ENCODE peak calls at places on chromosomes 1 and 21, in four cellular contexts. One of them, this sample, is unnamed.
A peak's percentile ranks its signal among the peaks of the same experiment; 100 is the strongest.

GRCh38 chr1:6162773-6163172 is 17.3 kb downstream of the CHD5 start:
- DNase-seq in Panc1: no peak
- DNase-seq in HCT116: no peak
- DNase-seq in HepG2: no peak
- DNase-seq in this sample: no peak

GRCh38 chr1:19034721-19035120 is 78.2 kb upstream of the IFFO2 start:
- DNase-seq in Panc1: no peak
- DNase-seq in HCT116: no peak
- DNase-seq in HepG2: no peak
- DNase-seq in this sample: no peak

GRCh38 chr1:169858467-169858866 is 35.2 kb downstream of the SCYL3 start:
- DNase-seq in Panc1: peak; percentile 63
- DNase-seq in HCT116: no peak
- DNase-seq in HepG2: no peak
- DNase-seq in this sample: no peak

GRCh38 chr1:165914136-165914798 is 86.9 kb downstream of the UCK2 start:
- DNase-seq in Panc1: peak; percentile 67
- DNase-seq in HCT116: peak; percentile 54
- DNase-seq in HepG2: peak; percentile 67
- DNase-seq in this sample: peak; percentile 78

GRCh38 chr1:40281852-40282251 is 23.8 kb downstream of the ZMPSTE24 start:
- DNase-seq in Panc1: no peak
- DNase-seq in HCT116: no peak
- DNase-seq in HepG2: peak; percentile 16
- DNase-seq in this sample: no peak

GRCh38 chr1:201633811-201634210 is 94.9 kb downstream of the NAV1 start:
- DNase-seq in Panc1: no peak
- DNase-seq in HCT116: no peak
- DNase-seq in HepG2: no peak
- DNase-seq in this sample: no peak

GRCh38 chr1:75502776-75503175 is 108.1 kb downstream of the SLC44A5 start:
- DNase-seq in Panc1: no peak
- DNase-seq in HCT116: no peak
- DNase-seq in HepG2: no peak
- DNase-seq in this sample: peak; percentile 19

GRCh38 chr1:240399381-240399780 is 212.6 kb downstream of the GREM2 start:
- DNase-seq in Panc1: no peak
- DNase-seq in HCT116: no peak
- DNase-seq in HepG2: no peak
- DNase-seq in this sample: peak; percentile 11

GRCh38 chr1:156435551-156436318 is 64.8 kb downstream of the MEF2D start:
- DNase-seq in Panc1: no peak
- DNase-seq in HCT116: no peak
- DNase-seq in HepG2: no peak
- DNase-seq in this sample: no peak

GRCh38 chr21:14554948-14555347 is 8.8 kb upstream of the SAMSN1 start:
- DNase-seq in Panc1: no peak
- DNase-seq in HCT116: no peak
- DNase-seq in HepG2: no peak
- DNase-seq in this sample: no peak

GRCh38 chr1:201349091-201349490 is 28.4 kb downstream of the TNNT2 start:
- DNase-seq in Panc1: no peak
- DNase-seq in HCT116: no peak
- DNase-seq in HepG2: no peak
- DNase-seq in this sample: no peak

GRCh38 chr1:111904478-111905218 is 84.8 kb downstream of the KCND3 start:
- DNase-seq in Panc1: no peak
- DNase-seq in HCT116: no peak
- DNase-seq in HepG2: no peak
- DNase-seq in this sample: no peak

GRCh38 chr1:20792177-20792576 is 5.1 kb upstream of the HP1BP3 start:
- DNase-seq in Panc1: no peak
- DNase-seq in HCT116: no peak
- DNase-seq in HepG2: no peak
- DNase-seq in this sample: no peak

GRCh38 chr1:46248122-46248920 is 758 bp downstream of the RAD54L start:
- DNase-seq in Panc1: no peak
- DNase-seq in HCT116: peak; percentile 48
- DNase-seq in HepG2: peak; percentile 62
- DNase-seq in this sample: peak; percentile 88

GRCh38 chr1:239786464-239786863 is 305.2 kb upstream of the FMN2 start:
- DNase-seq in Panc1: no peak
- DNase-seq in HCT116: no peak
- DNase-seq in HepG2: no peak
- DNase-seq in this sample: no peak

GRCh38 chr21:32795376-32795775 is 23.8 kb upstream of the PAXBP1 start:
- DNase-seq in Panc1: no peak
- DNase-seq in HCT116: no peak
- DNase-seq in HepG2: no peak
- DNase-seq in this sample: no peak

GRCh38 chr1:48677306-48678287 is 99.1 kb downstream of the BEND5 start:
- DNase-seq in Panc1: no peak
- DNase-seq in HCT116: peak; percentile 37
- DNase-seq in HepG2: peak; percentile 56
- DNase-seq in this sample: peak; percentile 42

GRCh38 chr1:204128964-204129896 is 22.6 kb downstream of the ETNK2 start:
- DNase-seq in Panc1: no peak
- DNase-seq in HCT116: no peak
- DNase-seq in HepG2: no peak
- DNase-seq in this sample: peak; percentile 96

GRCh38 chr1:8343464-8344001 is 25.6 kb downstream of the SLC45A1 start:
- DNase-seq in Panc1: peak; percentile 81
- DNase-seq in HCT116: peak; percentile 46
- DNase-seq in HepG2: peak; percentile 67
- DNase-seq in this sample: no peak

GRCh38 chr1:27856561-27857343 is 15.6 kb upstream of the THEMIS2 start:
- DNase-seq in Panc1: no peak
- DNase-seq in HCT116: no peak
- DNase-seq in HepG2: no peak
- DNase-seq in this sample: no peak

GRCh38 chr1:69510026-69510425 is 57.7 kb upstream of the LRRC7 start:
- DNase-seq in Panc1: no peak
- DNase-seq in HCT116: no peak
- DNase-seq in HepG2: no peak
- DNase-seq in this sample: no peak

GRCh38 chr1:110627763-110628162 is 21.6 kb upstream of the KCNA2 start:
- DNase-seq in Panc1: no peak
- DNase-seq in HCT116: no peak
- DNase-seq in HepG2: no peak
- DNase-seq in this sample: no peak

GRCh38 chr1:167689569-167689925 is 32.2 kb upstream of the MPZL1 start:
- DNase-seq in Panc1: no peak
- DNase-seq in HCT116: no peak
- DNase-seq in HepG2: peak; percentile 20
- DNase-seq in this sample: no peak

GRCh38 chr1:71015745-71016144 is 31.9 kb downstream of the PTGER3 start:
- DNase-seq in Panc1: no peak
- DNase-seq in HCT116: no peak
- DNase-seq in HepG2: no peak
- DNase-seq in this sample: no peak

GRCh38 chr1:156359973-156360372 is 9.0 kb upstream of the RHBG start:
- DNase-seq in Panc1: no peak
- DNase-seq in HCT116: no peak
- DNase-seq in HepG2: no peak
- DNase-seq in this sample: no peak

GRCh38 chr1:47684964-47685762 is 247.3 kb downstream of the FOXD2 start:
- DNase-seq in Panc1: no peak
- DNase-seq in HCT116: no peak
- DNase-seq in HepG2: no peak
- DNase-seq in this sample: no peak

GRCh38 chr21:29849735-29850176 is 90.0 kb downstream of the GRIK1 start:
- DNase-seq in Panc1: peak; percentile 30
- DNase-seq in HCT116: no peak
- DNase-seq in HepG2: peak; percentile 30
- DNase-seq in this sample: peak; percentile 88

GRCh38 chr1:159936284-159936904 is 9.0 kb downstream of the IGSF9 start:
- DNase-seq in Panc1: peak; percentile 60
- DNase-seq in HCT116: no peak
- DNase-seq in HepG2: peak; percentile 30
- DNase-seq in this sample: peak; percentile 81

GRCh38 chr1:75668813-75669212 is 55.7 kb upstream of the ACADM start:
- DNase-seq in Panc1: no peak
- DNase-seq in HCT116: no peak
- DNase-seq in HepG2: no peak
- DNase-seq in this sample: no peak

GRCh38 chr21:41611966-41612606 is 104.1 kb upstream of the TMPRSS2 start:
- DNase-seq in Panc1: peak; percentile 47
- DNase-seq in HCT116: peak; percentile 50
- DNase-seq in HepG2: peak; percentile 28
- DNase-seq in this sample: peak; percentile 43

GRCh38 chr1:185699874-185700273 is 34.3 kb upstream of the HMCN1 start:
- DNase-seq in Panc1: no peak
- DNase-seq in HCT116: no peak
- DNase-seq in HepG2: no peak
- DNase-seq in this sample: no peak

DNA sequence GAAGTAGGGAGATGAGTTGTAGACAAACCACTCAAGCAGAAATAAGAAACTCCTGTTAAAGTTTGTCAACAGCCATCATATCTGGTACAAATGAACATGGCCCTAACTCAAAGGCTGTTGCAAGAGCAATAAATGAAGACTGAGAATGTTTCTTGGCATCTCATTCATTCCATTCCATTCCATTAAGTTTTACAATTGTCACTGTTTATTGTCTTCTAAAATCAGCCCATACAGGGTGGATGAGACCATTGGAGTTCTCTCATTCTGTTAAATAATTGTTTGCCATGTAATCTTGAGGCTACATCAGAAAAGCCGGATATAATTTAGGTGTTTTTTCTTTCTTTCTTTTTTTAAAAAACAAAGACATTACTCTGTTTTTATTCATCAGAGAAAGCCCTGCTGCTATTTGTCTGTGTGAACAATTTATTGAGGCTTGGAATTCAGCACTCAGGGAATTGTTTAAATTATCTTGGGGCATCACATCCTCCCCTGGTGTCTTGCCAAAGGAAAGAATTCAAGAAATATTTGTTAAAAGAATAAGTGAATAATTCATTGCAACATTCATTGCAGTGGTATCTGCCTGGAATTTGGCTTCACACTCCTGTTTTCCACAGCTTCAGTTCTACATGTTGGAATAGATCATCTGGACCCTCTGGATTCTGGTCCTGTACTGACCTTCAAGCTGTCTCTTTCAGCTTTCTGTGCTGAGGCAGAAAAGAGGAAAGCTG is 604.5 kb downstream of the PLPP3 start:
- DNase-seq in Panc1: no peak
- DNase-seq in HCT116: no peak
- DNase-seq in HepG2: no peak
- DNase-seq in this sample: no peak
- TF ChIP-seq POLR2AphosphoS5 in Panc1: no peak
- TF ChIP-seq POLR2AphosphoS5 in HCT116: no peak
- TF ChIP-seq POLR2AphosphoS5 in HepG2: no peak
- TF ChIP-seq POLR2AphosphoS5 in this sample: no peak

DNA sequence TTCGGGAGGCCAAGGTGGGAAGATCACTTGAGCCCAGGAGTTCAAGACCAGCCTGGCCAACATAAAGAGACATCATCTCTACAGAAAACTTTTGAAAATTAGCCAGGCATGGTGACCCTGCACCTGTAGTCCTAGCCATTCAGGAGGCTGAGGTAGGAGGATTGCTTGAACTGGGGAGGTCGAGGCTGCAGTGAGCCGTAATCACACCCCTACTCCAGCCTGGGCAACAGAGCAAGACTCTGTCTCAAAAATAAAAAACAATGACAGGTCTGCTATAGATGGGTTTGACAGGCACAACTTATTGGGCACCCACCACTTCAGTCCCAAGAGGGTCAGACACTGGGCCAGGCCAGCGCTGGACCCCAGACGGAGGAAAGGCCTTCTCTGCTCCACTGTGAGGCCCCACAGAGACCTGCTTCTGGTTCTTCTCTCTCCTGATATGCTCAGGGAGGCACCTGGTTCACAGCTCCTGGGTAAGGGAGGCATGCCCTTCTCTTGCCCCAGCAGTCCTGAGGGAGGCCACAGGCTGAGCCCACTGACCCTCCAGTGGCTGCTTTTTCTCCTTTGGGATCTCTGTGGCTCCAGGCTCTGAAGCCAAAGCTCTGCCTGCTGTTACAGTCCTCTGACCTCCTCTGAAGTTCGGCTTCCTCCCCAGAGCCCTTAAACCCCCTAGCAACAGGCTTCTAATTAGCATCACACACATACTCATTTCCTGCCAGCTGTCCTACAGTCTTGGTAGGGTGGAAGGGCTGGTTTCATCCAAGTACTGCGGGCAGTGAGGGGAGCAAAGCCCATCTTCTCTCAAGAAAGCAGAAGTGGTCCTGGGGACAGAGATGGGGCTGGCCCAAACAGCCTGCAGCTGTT is 14.4 kb downstream of the S100A16 start:
- DNase-seq in Panc1: no peak
- DNase-seq in HCT116: no peak
- DNase-seq in HepG2: no peak
- DNase-seq in this sample: no peak
- TF ChIP-seq TCF7L2 in Panc1: no peak
- TF ChIP-seq TCF7L2 in HCT116: no peak
- TF ChIP-seq TCF7L2 in HepG2: no peak
- TF ChIP-seq TCF7L2 in this sample: no peak

DNA sequence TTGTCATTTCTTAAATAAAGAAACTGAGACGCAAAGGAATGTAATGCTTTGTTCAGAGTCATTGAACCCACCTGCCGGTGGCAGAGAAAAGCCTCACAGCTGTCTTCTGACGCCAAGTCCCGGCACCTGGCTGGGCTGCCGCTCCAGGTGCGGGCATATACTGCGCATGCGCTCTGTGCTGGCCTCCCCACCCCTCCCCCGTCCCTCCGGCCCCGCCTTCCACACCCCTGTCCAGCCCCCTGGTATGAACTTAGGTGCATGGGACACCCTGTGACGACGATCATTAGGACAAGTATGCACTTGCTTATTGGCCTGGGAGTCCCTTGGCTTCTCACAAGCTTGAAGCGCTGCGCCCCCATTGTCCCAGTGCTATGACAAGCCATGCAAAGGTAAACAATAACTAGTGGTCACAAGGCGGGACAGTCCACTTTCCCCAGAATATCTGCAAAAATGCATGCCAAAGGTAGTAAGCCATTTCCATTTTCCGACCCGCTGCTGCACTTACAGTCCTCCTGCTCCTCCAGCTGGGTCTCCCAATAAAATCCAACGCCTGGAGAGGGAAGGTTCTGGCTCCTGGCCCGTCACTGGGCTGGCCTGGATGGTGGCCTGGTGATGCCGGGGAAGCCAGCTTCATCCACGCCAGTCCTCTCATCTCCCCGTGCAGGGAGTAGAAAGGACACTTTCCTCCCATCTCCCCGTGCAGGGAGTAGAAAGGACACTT is 100.4 kb downstream of the PSMG1 start:
- DNase-seq in Panc1: no peak
- DNase-seq in HCT116: peak; percentile 13
- DNase-seq in HepG2: peak; percentile 64
- DNase-seq in this sample: peak; percentile 61
- TF ChIP-seq POLR2AphosphoS5 in Panc1: no peak
- TF ChIP-seq POLR2AphosphoS5 in HCT116: no peak
- TF ChIP-seq POLR2AphosphoS5 in HepG2: no peak
- TF ChIP-seq POLR2AphosphoS5 in this sample: no peak

DNA sequence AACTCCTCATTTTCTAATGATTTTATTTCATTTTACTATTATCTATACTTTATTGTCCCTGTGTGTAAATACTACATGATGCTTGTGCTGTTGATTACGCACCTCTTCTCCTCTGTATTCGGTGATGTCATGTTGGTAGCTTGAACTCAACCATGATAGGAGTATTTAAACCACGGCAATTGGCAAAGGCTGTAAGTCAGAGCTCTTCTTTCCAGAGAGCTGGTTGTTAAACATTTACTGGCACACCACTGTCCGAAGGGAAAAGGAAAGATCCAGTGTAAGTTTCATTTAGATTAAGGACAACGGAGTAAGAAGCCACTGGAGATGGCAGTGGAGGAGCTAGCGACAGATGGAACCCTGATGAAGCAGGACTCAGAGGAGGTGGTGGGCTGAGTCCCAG is 93.4 kb upstream of the KCNE2 start:
- DNase-seq in Panc1: no peak
- DNase-seq in HCT116: no peak
- DNase-seq in HepG2: no peak
- DNase-seq in this sample: no peak
- TF ChIP-seq TCF7L2 in Panc1: no peak
- TF ChIP-seq TCF7L2 in HCT116: no peak
- TF ChIP-seq TCF7L2 in HepG2: no peak
- TF ChIP-seq TCF7L2 in this sample: no peak